ENCODE peak calls at places on chromosomes 3 and 15, in eight cellular contexts. F is IMR-90, T is H1, U is vagina, Q is AG09309, J is dorsolateral prefrontal cortex, K is kidney epithelial cell, C is Karpas-422. X is an unnamed sample.

GRCh38 chr3:125194849-125195601 is 17.5 kb downstream of the SLC12A8 start:
- DNase-seq in F (peak), T (no peak), U (no peak), Q (peak), J (no peak), K (no peak), C (no peak), X (peak)

GRCh38 chr3:157807286-157807685 is 298.9 kb downstream of the SHOX2 start:
- DNase-seq in F (peak), T (no peak), U (no peak), Q (no peak), J (no peak), K (no peak), C (no peak), X (no peak)

GRCh38 chr3:139764936-139765335 is 87.2 kb upstream of the NMNAT3 start:
- DNase-seq in F (peak), T (no peak), U (no peak), Q (peak), J (no peak), K (peak), C (no peak), X (peak)

GRCh38 chr3:54780336-54780735 is 147.5 kb downstream of the LRTM1 start:
- DNase-seq in F (no peak), T (no peak), U (no peak), Q (peak), J (no peak), K (no peak), C (no peak), X (no peak)

GRCh38 chr3:186254676-186255665 is 107.1 kb downstream of the DGKG start:
- DNase-seq in F (no peak), T (no peak), U (no peak), Q (no peak), J (peak), K (no peak), C (peak), X (no peak)

GRCh38 chr3:105944281-105944680 is 75.5 kb upstream of the CBLB start:
- DNase-seq in F (peak), T (no peak), U (no peak), Q (no peak), J (no peak), K (no peak), C (no peak), X (no peak)

GRCh38 chr3:89098964-89099585 is 8.3 kb upstream of the EPHA3 start:
- DNase-seq in F (peak), T (peak), U (no peak), Q (peak), J (no peak), K (peak), C (peak), X (no peak)

GRCh38 chr3:16658933-16659793 is 53.9 kb upstream of the DAZL start:
- DNase-seq in F (no peak), T (no peak), U (no peak), Q (no peak), J (no peak), K (no peak), C (no peak), X (no peak)

DNA sequence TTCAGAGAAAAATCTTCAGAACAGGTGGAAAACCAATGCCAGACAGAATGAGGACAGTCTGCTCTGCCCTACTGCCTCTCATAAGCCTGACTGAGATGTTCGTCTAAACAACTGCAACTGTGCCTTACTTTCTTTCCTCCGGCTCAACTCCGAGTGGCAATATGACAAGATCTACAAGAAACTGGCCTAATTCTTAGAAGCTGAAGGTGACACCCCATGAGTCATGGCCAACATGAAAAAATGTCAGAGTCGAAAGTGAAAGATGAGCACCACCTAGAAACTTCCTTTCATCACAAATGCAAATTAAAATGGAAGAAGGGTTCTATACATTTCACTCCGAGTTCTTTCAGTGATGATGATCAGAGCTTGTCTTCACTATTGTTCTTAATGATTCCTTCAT is 12.9 kb downstream of the PCYT1A start:
- DNase-seq in F (peak), T (no peak), U (no peak), Q (no peak), J (no peak), K (no peak), C (peak), X (no peak)
- H3K4me3 ChIP-seq in F (no peak), T (no peak), U (no peak), Q (no peak), J (no peak), K (no peak), C (peak), X (no peak)

DNA sequence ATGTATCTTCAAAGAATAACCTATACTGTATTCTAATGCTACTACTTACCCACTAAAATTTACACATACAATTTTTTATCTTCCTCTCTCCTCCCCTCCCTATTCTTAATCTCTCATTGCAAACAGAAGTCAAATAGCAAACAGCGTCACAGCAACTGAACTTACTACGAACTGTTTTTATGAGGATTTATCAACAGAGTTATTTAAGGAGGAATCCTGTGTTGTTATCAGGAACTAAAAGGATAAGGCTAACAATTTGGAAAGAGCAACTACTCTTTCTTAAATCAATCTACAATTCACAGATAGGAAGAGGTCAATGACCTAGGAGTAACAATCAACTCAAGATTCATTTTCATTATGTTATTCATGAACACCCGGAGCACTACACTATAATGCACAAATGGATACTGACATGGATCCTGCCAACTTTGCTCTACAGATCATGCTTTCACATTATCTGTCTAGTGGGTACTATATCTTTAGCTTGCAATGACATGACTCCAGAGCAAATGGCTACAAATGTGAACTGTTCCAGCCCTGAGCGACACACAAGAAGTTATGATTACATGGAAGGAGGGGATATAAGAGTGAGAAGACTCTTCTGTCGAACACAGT is 971 bp downstream of the FGF7 start:
- DNase-seq in F (no peak), T (no peak), U (no peak), Q (no peak), J (no peak), K (no peak), C (no peak), X (no peak)
- H3K4me3 ChIP-seq in F (peak), T (no peak), U (peak), Q (peak), J (no peak), K (no peak), C (no peak), X (peak)

GRCh38 chr3:116864627-116864927 is 155.0 kb downstream of the TUSC7 start:
- DNase-seq in F (no peak), T (no peak), U (no peak), Q (no peak), J (no peak), K (no peak), C (no peak), X (no peak)
- H3K4me3 ChIP-seq in F (no peak), T (peak), U (no peak), Q (no peak), J (peak), K (no peak), C (no peak), X (no peak)

DNA sequence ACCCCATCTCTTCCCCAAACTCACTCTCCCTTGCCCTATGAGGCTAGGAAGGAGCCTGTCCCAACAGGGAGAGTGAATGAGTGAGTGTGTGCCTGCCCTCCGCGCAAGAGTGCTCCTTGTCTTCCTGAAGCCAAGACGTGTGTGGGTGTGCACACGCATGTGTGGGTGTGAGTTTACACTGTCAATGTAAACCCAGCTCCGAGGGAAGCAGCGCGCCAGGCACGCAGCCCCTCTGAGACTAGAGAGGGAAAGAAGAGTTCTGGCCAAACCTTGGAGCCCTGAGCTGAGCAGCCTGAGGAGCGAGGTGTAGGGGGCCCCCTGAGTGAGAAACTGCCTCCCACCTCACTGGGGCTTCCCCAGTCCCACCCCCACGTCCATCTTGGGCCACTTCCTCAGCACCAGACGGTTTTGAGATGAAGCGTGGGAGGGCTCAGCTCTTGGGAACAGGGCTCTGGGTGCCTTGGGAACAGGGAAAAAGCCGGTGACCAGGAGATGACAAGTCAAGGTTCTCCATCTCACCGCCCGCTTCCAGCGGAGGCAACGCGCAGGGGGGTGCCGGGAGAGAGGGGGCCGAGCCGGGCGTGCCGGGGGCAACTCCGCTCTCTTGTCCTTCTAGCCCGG is 5.1 kb downstream of the MECOM start:
- DNase-seq in F (peak), T (peak), U (no peak), Q (no peak), J (no peak), K (no peak), C (no peak), X (no peak)
- H3K4me3 ChIP-seq in F (no peak), T (peak), U (peak), Q (peak), J (no peak), K (peak), C (no peak), X (no peak)

DNA sequence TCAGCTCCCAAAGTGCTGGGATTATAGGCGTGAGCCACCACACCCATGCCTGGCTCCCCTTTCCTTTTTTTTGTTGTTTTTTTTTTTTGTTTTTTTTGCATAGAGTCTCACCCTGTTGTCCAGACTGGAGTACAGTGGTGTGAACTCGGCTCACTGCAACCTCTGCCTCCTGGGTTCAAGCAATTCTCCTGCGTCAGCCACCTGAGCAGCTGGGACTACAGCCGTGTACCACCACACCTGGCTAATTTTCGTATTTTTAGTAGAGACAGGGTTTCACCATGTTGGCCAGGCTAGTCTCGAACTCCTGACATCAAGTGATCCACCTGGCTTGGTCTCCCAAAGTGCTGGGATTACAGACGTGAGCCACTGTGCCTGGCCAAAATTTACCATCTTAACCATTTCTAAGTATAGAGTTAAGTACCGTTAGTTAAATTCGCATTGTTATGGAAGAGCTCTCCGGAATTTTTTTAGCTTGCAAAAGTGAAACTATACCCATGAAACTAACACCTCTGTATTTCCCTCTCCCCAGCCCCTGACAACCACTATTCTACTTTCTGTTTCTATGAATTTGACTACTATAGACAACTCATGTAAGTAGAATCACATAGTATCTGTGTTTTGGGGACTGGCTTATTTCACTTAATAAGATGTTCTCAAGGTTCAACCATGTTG is 70.9 kb upstream of the C15orf39 start:
- DNase-seq in F (no peak), T (no peak), U (no peak), Q (no peak), J (no peak), K (no peak), C (no peak), X (no peak)
- H3K4me3 ChIP-seq in F (no peak), T (no peak), U (no peak), Q (no peak), J (no peak), K (no peak), C (no peak), X (no peak)

DNA sequence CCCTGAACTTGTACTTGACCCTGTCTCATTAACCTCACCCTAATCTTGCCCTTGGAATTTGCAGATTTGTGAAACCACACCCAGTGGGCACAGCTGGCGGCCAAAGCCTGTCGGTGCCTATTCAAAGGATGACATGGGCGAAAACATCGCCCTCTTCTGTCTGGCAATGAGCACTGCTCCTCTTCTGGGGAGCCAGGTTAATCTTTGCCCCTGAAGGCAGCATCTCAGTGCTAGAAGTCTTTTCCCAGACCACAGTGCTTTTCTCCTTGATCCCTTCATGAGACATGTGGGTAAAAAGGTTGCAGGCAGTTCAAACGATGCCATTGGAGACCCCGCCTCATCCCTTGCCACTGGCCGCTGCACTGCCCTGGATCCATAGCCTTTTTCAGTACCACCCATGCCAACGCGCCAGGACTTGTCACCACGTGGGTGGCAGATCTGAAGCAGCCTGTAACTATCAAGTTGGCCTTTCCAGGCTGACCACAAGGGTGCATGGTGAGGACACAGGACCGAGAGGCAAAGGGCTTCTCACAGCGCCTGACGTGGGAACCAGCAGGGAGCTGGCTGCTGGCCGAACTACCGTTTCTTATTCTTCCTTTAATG is 6.5 kb upstream of the DNASE1L3 start:
- DNase-seq in F (peak), T (peak), U (peak), Q (peak), J (peak), K (no peak), C (peak), X (no peak)
- H3K4me3 ChIP-seq in F (no peak), T (peak), U (no peak), Q (no peak), J (peak), K (no peak), C (no peak), X (no peak)

GRCh38 chr3:141370065-141370533 is 1.8 kb downstream of the ZBTB38 start:
- DNase-seq in F (peak), T (no peak), U (no peak), Q (peak), J (no peak), K (peak), C (peak), X (peak)

GRCh38 chr3:141367038-141367730 is 1.1 kb upstream of the ZBTB38 start:
- DNase-seq in F (peak), T (no peak), U (no peak), Q (peak), J (no peak), K (peak), C (no peak), X (peak)

GRCh38 chr3:141366285-141367037 is 1.8 kb upstream of the ZBTB38 start:
- DNase-seq in F (peak), T (no peak), U (peak), Q (peak), J (no peak), K (peak), C (no peak), X (peak)

GRCh38 chr3:141368925-141369794 is 856 bp downstream of the ZBTB38 start:
- DNase-seq in F (peak), T (no peak), U (no peak), Q (peak), J (no peak), K (no peak), C (no peak), X (peak)

DNA sequence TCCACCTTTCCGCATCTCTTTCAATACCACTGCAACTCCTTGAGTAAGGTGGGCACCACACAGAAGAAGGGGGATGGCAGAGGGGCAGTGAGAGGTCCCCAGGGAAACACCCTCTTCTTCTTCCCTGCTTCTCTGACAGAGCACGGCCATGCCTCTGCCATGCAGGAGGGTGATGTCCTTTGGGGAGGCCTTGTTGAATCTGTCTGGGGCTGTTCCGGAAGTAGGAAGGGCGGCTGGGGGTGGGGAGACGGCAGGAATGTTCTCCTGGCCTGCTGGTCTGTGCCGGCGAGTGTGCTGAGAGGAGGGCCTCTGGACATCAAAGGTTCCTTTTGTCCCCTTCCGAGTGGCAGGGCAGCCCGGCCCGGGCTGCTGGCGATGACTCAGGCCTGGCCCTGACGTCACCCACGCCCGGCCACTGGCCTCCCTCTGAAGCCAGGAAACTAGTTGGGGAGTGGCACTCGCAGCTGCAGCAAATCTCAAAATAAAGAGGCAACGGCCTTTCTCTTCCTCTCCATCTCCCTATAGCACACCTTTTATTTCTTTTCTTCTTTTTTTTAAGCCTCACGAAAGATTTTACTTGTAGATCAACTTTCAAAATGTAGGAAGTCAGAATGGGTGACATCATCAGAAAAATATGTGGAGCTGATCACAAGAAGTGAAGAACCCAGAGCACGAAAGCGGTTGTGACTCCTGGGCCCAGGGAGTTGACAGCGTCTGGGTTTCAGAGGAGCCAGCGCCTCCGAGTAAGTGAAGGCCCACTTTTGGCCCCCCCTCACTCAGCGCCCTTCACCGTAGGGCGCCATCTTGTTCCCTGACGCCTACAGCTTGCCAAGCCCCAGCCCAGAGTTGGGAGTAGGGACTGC is at the start of gene ZBTB38:
- DNase-seq in F (peak), T (peak), U (peak), Q (peak), J (peak), K (peak), C (no peak), X (peak)
- H3K4me3 ChIP-seq in F (peak), T (peak), U (peak), Q (peak), J (peak), K (no peak), C (no peak), X (peak)